ENCODE peak calls at places on chromosomes 11 and 22, in seven cellular contexts. M is gastrocnemius medialis, R is mammary epithelial cell, U is cardiac muscle cell, B is psoas muscle, X is prostate gland, K is sigmoid colon. O is an unnamed sample.

GRCh38 chr11:7527029-7527428 is 13.2 kb downstream of the PPFIBP2 start:
- DNase-seq in M (no peak), R (no peak), U (no peak), B (no peak), X (no peak), K (no peak), O (no peak)

GRCh38 chr11:26522912-26523610 is 49.0 kb downstream of the MUC15 start:
- DNase-seq in M (no peak), R (peak; percentile 25), U (no peak), B (no peak), X (no peak), K (no peak), O (peak; percentile 90)

GRCh38 chr22:49946612-49947295 is 13.8 kb upstream of the PIM3 start:
- DNase-seq in M (no peak), R (no peak), U (no peak), B (no peak), X (no peak), K (no peak), O (no peak)

GRCh38 chr11:20501971-20502370 is 97.4 kb upstream of the SLC6A5 start:
- DNase-seq in M (no peak), R (peak; percentile 47), U (no peak), B (no peak), X (no peak), K (no peak), O (no peak)

GRCh38 chr11:115674176-115674575 is 170.0 kb upstream of the CADM1 start:
- DNase-seq in M (no peak), R (no peak), U (no peak), B (no peak), X (no peak), K (peak; percentile 42), O (peak; percentile 63)

GRCh38 chr11:61907871-61908729 is 9.3 kb downstream of the RAB3IL1 start:
- DNase-seq in M (no peak), R (no peak), U (no peak), B (peak; percentile 55), X (no peak), K (no peak), O (no peak)

GRCh38 chr22:49968831-49969661 is 8.5 kb downstream of the PIM3 start:
- DNase-seq in M (no peak), R (no peak), U (no peak), B (peak; percentile 56), X (no peak), K (peak; percentile 71), O (no peak)

GRCh38 chr11:119854521-119854920 is 125.5 kb upstream of the NECTIN1 start:
- DNase-seq in M (no peak), R (no peak), U (no peak), B (no peak), X (peak; percentile 20), K (no peak), O (no peak)

GRCh38 chr11:114285599-114285998 is 10.6 kb upstream of the NNMT start:
- DNase-seq in M (no peak), R (no peak), U (no peak), B (no peak), X (no peak), K (no peak), O (peak; percentile 33)

GRCh38 chr11:57819272-57819979 is 57.8 kb downstream of the CTNND1 start:
- DNase-seq in M (no peak), R (no peak), U (no peak), B (no peak), X (no peak), K (no peak), O (no peak)

GRCh38 chr11:72088076-72088806 is 7.6 kb downstream of the LRRC51 start:
- DNase-seq in M (no peak), R (no peak), U (no peak), B (no peak), X (no peak), K (no peak), O (no peak)

GRCh38 chr11:16226245-16226644 is 130.1 kb downstream of the SOX6 start:
- DNase-seq in M (no peak), R (peak; percentile 37), U (peak; percentile 44), B (peak; percentile 34), X (peak; percentile 77), K (peak; percentile 49), O (no peak)

GRCh38 chr11:22787565-22788162 is 41.9 kb downstream of the SVIP start:
- DNase-seq in M (no peak), R (peak; percentile 16), U (peak; percentile 71), B (no peak), X (peak; percentile 6), K (no peak), O (peak; percentile 81)

GRCh38 chr22:19085233-19086043 is 36.8 kb downstream of the DGCR2 start:
- DNase-seq in M (no peak), R (peak; percentile 16), U (no peak), B (no peak), X (no peak), K (peak; percentile 30), O (peak; percentile 37)

GRCh38 chr11:9861860-9862725 is 198.2 kb downstream of the SWAP70 start:
- DNase-seq in M (peak; percentile 6), R (peak; percentile 60), U (peak; percentile 60), B (peak; percentile 57), X (peak; percentile 34), K (peak; percentile 74), O (peak; percentile 85)

GRCh38 chr22:18091478-18091877 is 13.7 kb downstream of the PEX26 start:
- DNase-seq in M (no peak), R (no peak), U (no peak), B (no peak), X (no peak), K (no peak), O (no peak)

GRCh38 chr22:44743804-44744211 is 8.6 kb upstream of the ARHGAP8 start:
- DNase-seq in M (no peak), R (no peak), U (no peak), B (no peak), X (no peak), K (no peak), O (no peak)

GRCh38 chr11:104164028-104164520 is at the start of gene PDGFD:
- DNase-seq in M (peak; percentile 15), R (peak; percentile 67), U (peak; percentile 91), B (peak; percentile 62), X (peak; percentile 29), K (peak; percentile 72), O (peak; percentile 93)

GRCh38 chr11:118045191-118045590 is 31.7 kb upstream of the TMPRSS4 start:
- DNase-seq in M (no peak), R (peak; percentile 64), U (no peak), B (no peak), X (no peak), K (no peak), O (no peak)

DNA sequence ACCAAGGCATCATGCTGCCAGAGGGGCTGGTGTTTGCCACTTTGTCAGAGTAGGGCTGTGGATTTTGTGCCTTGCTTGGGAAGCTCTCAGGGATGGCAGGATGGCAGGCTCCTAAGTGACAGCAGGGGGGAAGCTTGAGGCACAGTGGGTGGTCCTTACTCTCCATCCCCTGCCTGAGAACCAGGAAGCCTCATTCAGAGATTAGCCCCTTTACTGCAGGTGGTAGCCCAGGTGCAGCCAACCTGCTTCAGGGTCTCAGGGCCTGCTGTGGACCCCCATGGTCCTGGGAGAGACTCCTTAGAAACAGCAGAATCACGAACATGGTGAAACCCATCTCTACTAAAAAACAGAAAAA is 8.9 kb upstream of the ST3GAL4 start:
- DNase-seq in M (no peak), R (no peak), U (no peak), B (no peak), X (no peak), K (no peak), O (peak; percentile 53)
- H3K27ac ChIP-seq in M (peak overlapping the region; percentile 3), R (no peak overlapping the region), U (peak overlapping the region; percentile 58), B (peak overlapping the region; percentile 44), X (peak overlapping the region; percentile 56), K (peak overlapping the region; percentile 44), O (no peak overlapping the region)

DNA sequence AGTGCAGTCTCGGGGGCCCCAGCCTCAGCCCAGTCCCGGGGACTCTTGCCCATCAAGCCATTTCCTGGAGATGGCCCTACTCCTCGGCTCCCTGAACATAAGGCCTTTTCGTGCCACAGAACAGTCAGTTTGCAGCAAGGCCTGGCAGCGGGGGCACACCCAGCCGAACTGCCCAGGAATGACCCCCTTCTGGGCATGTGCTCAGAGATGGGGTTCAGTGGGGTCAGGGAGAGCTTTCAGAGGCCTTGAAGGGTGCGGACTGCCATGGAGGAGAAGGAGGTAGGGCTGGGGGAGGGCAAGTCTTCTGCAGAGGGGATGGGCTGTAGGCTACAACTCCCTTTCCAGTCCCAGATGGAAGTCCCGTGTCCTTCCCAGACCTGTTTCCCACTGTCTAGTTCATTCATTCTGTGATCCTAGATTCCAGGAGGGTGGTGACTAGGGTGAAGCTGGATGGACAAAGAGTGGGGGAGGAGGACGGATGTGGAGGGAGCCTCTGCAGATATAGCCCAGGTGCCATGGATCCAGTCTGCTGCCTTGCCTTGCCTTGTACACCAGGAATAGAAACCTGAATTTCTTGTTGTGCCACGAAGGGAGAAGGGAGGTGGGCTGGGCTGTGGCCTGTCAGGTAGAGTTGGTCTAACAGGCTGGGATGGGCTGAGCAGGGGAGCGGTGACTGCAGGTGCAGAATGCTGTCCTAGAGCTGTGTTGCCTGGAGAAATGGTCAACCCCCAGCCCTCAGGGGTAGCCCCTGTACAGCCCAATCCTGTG is 14.2 kb upstream of the OMP start:
- DNase-seq in M (no peak), R (no peak), U (no peak), B (peak; percentile 41), X (peak; percentile 83), K (peak; percentile 54), O (no peak)
- H3K27ac ChIP-seq in M (no peak overlapping the region), R (no peak overlapping the region), U (no peak overlapping the region), B (no peak overlapping the region), X (peak overlapping the region; percentile 19), K (peak overlapping the region; percentile 44), O (no peak overlapping the region)

GRCh38 chr11:74844072-74844471 is 95.4 kb downstream of the RNF169 start:
- DNase-seq in M (no peak), R (no peak), U (no peak), B (no peak), X (no peak), K (no peak), O (no peak)

GRCh38 chr11:74846770-74847169 is 98.1 kb downstream of the RNF169 start:
- DNase-seq in M (no peak), R (no peak), U (no peak), B (no peak), X (no peak), K (no peak), O (no peak)

GRCh38 chr11:74842967-74843366 is 94.3 kb downstream of the RNF169 start:
- DNase-seq in M (no peak), R (no peak), U (no peak), B (no peak), X (no peak), K (no peak), O (peak; percentile 49)

GRCh38 chr11:74845978-74846517 is 97.4 kb downstream of the RNF169 start:
- DNase-seq in M (no peak), R (no peak), U (no peak), B (no peak), X (no peak), K (no peak), O (no peak)

GRCh38 chr11:74844865-74845264 is 96.2 kb downstream of the RNF169 start:
- DNase-seq in M (no peak), R (no peak), U (no peak), B (no peak), X (no peak), K (no peak), O (no peak)
- H3K27ac ChIP-seq in M (no peak overlapping the region), R (no peak overlapping the region), U (no peak overlapping the region), B (no peak overlapping the region), X (no peak overlapping the region), K (no peak overlapping the region), O (no peak overlapping the region)

DNA sequence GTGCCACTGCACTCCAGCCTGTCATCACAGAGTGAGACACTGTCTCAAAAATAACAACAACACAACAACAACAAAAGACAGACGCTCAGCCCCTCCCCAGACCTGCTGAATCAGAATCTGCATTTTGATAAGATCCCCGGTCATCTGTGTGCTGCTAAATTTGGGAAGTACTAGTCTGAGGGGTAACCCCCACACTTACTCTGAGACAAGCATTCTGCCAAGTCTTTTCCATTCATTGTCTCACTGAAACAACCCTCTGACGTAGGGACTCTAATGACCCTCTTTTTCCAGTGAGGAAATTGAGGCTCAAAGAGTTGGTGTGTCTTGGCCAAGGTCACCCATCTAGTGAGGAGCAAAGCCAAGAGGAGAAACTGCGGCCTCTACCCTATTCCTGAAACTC is 7.6 kb downstream of the NEFH start:
- DNase-seq in M (no peak), R (no peak), U (no peak), B (no peak), X (no peak), K (no peak), O (no peak)
- H3K27ac ChIP-seq in M (no peak overlapping the region), R (no peak overlapping the region), U (no peak overlapping the region), B (no peak overlapping the region), X (no peak overlapping the region), K (no peak overlapping the region), O (no peak overlapping the region)